ENCODE peak calls at places on chromosomes 4 and X, in four cellular contexts. Q is IMR-90, A is tibial artery, O is HCT116. R is an unnamed sample. For H3K4me1, the result is how much of the 10 kb centered on the place peaks cover.

GRCh38 chrX:74343970-74344622 is 40.1 kb downstream of the ZCCHC13 start:
- DNase-seq in Q (peak), A (peak), O (peak), R (peak)

GRCh38 chr4:150242820-150243458 is 164.7 kb downstream of the DCLK2 start:
- DNase-seq in Q (peak), A (no peak), O (peak), R (peak)

GRCh38 chrX:57905141-57905540 is 5.1 kb downstream of the ZXDA start:
- DNase-seq in Q (peak), A (no peak), O (no peak), R (no peak)

GRCh38 chrX:130083107-130083490 is 27.2 kb downstream of the ELF4 start:
- DNase-seq in Q (no peak), A (no peak), O (no peak), R (no peak)

GRCh38 chr4:105631818-105632400 is 76.6 kb downstream of the INTS12 start:
- DNase-seq in Q (no peak), A (no peak), O (no peak), R (no peak)

GRCh38 chr4:174483792-174484191 is 38.5 kb downstream of the HPGD start:
- DNase-seq in Q (no peak), A (no peak), O (no peak), R (no peak)

GRCh38 chr4:105369988-105370387 is 103.9 kb downstream of the PPA2 start:
- DNase-seq in Q (peak), A (no peak), O (no peak), R (no peak)

GRCh38 chr4:82721819-82722423 is 76.7 kb downstream of the SCD5 start:
- DNase-seq in Q (peak), A (no peak), O (peak), R (peak)

GRCh38 chr4:142452132-142452855 is 393.8 kb downstream of the INPP4B start:
- DNase-seq in Q (peak), A (no peak), O (no peak), R (no peak)

GRCh38 chrX:132737743-132738142 is 220.7 kb downstream of the HS6ST2 start:
- DNase-seq in Q (no peak), A (no peak), O (peak), R (no peak)

GRCh38 chr4:138981930-138982390 is 33.6 kb upstream of the NOCT start:
- DNase-seq in Q (peak), A (peak), O (no peak), R (no peak)

GRCh38 chr4:12852338-12853307 is 631.5 kb downstream of the RAB28 start:
- DNase-seq in Q (peak), A (no peak), O (peak), R (peak)

GRCh38 chrX:38561951-38562719 is 793 bp downstream of the TSPAN7 start:
- DNase-seq in Q (no peak), A (peak), O (no peak), R (no peak)

GRCh38 chrX:119041175-119041574 is 31.6 kb upstream of the CT47C1 start:
- DNase-seq in Q (peak), A (peak), O (peak), R (peak)

GRCh38 chr4:156939151-156939550 is 32.4 kb downstream of the PDGFC start:
- DNase-seq in Q (peak), A (no peak), O (no peak), R (no peak)

GRCh38 chr4:170591076-170591475 is 501.3 kb upstream of the AADAT start:
- DNase-seq in Q (peak), A (no peak), O (no peak), R (no peak)

GRCh38 chrX:56231706-56232105 is 450 bp upstream of the KLF8 start:
- DNase-seq in Q (no peak), A (no peak), O (no peak), R (no peak)

DNA sequence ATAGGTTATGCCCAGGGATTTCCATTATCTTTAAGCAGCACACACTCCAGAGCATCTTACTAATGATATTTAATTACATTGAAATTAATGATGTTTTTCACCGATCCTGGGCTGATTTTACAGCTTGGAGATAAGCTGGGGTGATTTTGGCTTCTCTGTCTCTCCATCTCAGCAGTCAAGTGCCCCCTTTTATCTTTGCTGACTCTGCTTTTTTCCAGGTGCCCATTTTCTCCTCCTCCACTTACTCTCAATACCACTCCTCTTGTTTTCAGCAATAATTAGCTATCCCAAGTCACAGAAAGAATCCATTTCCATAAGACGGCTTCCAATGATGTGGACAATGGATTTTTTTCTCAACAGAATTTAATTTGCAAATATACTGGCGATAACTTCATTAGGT is 266.7 kb downstream of the GBA3 start:
- DNase-seq in Q (no peak), A (no peak), O (no peak), R (no peak)
- H3K4me3 ChIP-seq in Q (no peak), A (no peak), O (no peak), R (no peak)

GRCh38 chr4:24105183-24106039 is 215.6 kb upstream of the PPARGC1A start:
- DNase-seq in Q (peak), A (peak), O (no peak), R (peak)
- TF ChIP-seq CTCF in Q (peak), A (no peak), O (no peak), R (no peak)

GRCh38 chrX:41733939-41734338 is 10.0 kb downstream of the GPR82 start:
- DNase-seq in Q (no peak), A (no peak), O (no peak), R (no peak)
- H3K4me1 ChIP-seq in Q (under half), A (under half), O (under half), R (under half)

GRCh38 chr4:107890779-107891178 is 40.6 kb upstream of the CYP2U1 start:
- DNase-seq in Q (no peak), A (no peak), O (no peak), R (no peak)
- H3K4me3 ChIP-seq in Q (no peak), A (no peak), O (no peak), R (no peak)

DNA sequence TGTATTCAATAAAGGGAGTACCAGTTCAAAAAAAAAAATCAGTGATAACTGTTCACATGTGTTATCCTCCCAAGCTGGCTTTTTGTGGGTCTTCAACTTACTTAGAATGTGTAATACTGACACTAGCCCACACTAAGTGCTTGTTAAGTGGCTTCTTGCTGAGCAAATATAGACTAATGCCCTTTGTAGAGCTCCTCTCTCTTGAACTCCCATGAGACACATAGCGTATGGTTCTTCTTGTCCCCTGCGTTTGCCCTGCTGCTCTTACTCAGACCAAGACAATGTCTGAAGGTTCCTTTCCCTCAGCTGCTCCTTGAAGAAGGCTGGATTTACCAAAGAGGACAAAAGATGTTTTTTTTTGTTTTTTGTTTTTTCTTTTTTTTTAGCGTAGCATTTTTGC is 110.9 kb downstream of the FRAS1 start:
- DNase-seq in Q (no peak), A (no peak), O (no peak), R (no peak)
- TF ChIP-seq CTCF in Q (no peak), A (no peak), O (no peak), R (no peak)

DNA sequence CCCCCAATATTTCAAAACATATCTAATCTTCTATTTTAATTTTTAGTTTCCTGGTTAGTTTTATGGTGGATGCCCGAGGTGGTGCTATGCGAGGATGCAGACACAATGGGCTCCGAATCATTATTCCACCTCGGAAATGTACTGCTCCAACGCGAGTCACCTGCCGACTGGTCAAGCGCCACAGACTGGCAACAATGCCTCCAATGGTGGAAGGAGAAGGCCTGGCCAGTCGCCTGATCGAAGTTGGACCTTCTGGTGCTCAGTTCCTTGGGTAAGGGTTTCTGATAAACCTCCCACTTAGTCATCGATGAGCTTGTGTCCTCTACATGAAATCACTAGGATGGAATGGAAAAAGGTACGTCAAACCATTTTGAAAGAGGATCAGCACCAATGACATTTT is 280.7 kb downstream of the ANK2 start:
- DNase-seq in Q (no peak), A (no peak), O (no peak), R (no peak)
- H3K4me1 ChIP-seq in Q (under half), A (under half), O (under half), R (under half)

DNA sequence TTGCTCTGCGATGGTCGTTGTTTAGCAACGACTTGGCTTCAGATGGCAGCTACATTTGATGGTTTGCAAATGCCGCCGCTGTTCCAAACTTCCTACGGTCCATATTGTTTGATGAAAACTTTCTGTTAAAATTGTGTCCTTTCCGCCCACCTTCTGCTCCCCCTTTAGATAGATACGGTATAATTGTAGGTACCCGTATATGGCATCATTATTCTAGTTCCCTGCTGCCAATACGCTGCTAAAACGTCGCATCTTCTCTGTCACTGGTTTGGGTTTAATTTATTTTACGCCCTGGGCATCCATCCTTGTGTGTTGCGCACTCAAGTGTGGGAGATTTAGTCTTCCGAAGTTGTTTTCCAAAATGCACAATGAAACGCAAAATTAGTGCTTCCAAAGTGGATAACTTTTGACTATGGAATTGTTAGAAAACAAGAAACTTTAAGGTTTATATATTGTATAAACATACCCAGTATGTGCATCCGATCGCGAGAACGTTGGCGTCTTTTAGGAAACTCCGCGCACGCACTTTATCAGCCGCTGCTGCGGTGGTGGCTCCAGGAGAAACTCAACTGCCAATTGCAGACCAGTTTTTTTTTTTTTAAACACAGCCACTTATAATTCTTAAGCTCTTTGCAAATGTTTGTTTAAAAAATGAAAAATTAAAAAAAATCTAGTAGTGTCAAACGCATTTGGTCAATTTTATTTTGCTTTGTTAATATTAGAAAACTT is 1.7 kb downstream of the ATOH1 start:
- DNase-seq in Q (no peak), A (no peak), O (no peak), R (no peak)
- H3K4me3 ChIP-seq in Q (no peak), A (no peak), O (no peak), R (no peak)

DNA sequence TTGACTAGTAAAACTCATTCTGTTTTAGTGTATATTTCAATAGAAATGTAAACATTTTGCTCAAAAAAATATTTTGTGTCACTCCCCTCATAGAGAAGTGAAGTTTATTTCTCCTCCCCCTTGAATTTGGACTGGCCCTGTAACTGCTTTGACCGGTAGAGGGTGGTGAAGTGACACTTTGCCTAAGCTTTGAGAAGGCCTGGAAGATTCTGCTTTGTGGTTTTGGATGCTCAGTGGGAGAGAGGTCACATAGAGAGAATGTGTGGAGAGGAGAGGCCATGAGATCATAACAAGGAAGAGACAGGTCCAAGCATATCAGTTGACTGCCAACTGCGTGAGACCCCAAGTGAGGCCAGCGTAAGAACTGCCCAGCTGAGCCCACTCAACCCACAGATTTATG is 19.1 kb upstream of the ARX start:
- DNase-seq in Q (no peak), A (no peak), O (no peak), R (no peak)
- TF ChIP-seq CTCF in Q (peak), A (no peak), O (peak), R (no peak)

GRCh38 chr4:2812985-2813384 is 20.1 kb downstream of the SH3BP2 start:
- DNase-seq in Q (no peak), A (no peak), O (no peak), R (no peak)
- H3K4me1 ChIP-seq in Q (under half), A (under half), O (under half), R (under half)

GRCh38 chr4:33998204-33998603 is 2246.1 kb downstream of the ARAP2 start:
- DNase-seq in Q (no peak), A (no peak), O (no peak), R (no peak)
- H3K4me3 ChIP-seq in Q (no peak), A (no peak), O (no peak), R (no peak)

R was measured in Panc1.